ENCODE peak calls at places on chromosomes 11 and 22, in seven cellular contexts. V is fibroblast of pulmonary artery, B is NB4, Z is AG04450, Y is spleen, L is esophagus squamous epithelium, I is AG09309. O is an unnamed sample.

GRCh38 chr22:23278883-23279675 is 98.8 kb downstream of the BCR start:
- DNase-seq in L (no peak), Z (no peak), Y (no peak), I (no peak), V (peak; percentile 31), B (no peak), O (no peak)

GRCh38 chr11:111177037-111177988 is 68.2 kb upstream of the POU2AF2 start:
- DNase-seq in B (peak; percentile 20), I (no peak), Z (no peak), V (no peak), Y (no peak), L (no peak), O (no peak)

GRCh38 chr22:26610072-26610958 is 7.5 kb downstream of the CRYBB1 start:
- DNase-seq in Y (peak; percentile 74), L (no peak), V (peak; percentile 87), Z (peak; percentile 90), I (peak; percentile 78), B (peak; percentile 58), O (peak; percentile 64)

GRCh38 chr11:16933756-16934603 is 80.2 kb downstream of the PLEKHA7 start:
- DNase-seq in Y (no peak), Z (no peak), I (no peak), L (no peak), B (no peak), V (peak; percentile 40), O (no peak)

GRCh38 chr11:121422675-121423074 is 29.4 kb upstream of the SORL1 start:
- DNase-seq in B (no peak), L (no peak), Z (no peak), V (no peak), Y (no peak), I (no peak), O (no peak)

GRCh38 chr22:33850724-33851123 is 69.6 kb downstream of the LARGE1 start:
- DNase-seq in V (no peak), B (no peak), L (no peak), Y (no peak), Z (no peak), I (no peak), O (no peak)

GRCh38 chr11:72274435-72274834 is 30.5 kb upstream of the PHOX2A start:
- DNase-seq in Y (no peak), Z (no peak), I (peak; percentile 21), L (no peak), V (peak; percentile 35), B (no peak), O (no peak)

GRCh38 chr11:34650528-34650927 is 29.6 kb downstream of the EHF start:
- DNase-seq in Z (no peak), B (peak; percentile 33), Y (no peak), V (peak; percentile 74), L (no peak), I (no peak), O (no peak)

GRCh38 chr11:94650756-94651155 is 83.6 kb downstream of the PIWIL4 start:
- DNase-seq in L (no peak), B (peak; percentile 34), V (peak; percentile 73), Z (peak; percentile 44), I (peak; percentile 83), Y (no peak), O (peak; percentile 63)

GRCh38 chr11:62853279-62853965 is 14.0 kb upstream of the WDR74 start:
- DNase-seq in Y (no peak), I (no peak), Z (no peak), B (no peak), L (no peak), V (no peak), O (no peak)

GRCh38 chr11:104856607-104857006 is 41.7 kb downstream of the CASP12 start:
- DNase-seq in Y (no peak), Z (no peak), B (peak; percentile 61), L (no peak), V (peak; percentile 6), I (no peak), O (no peak)

GRCh38 chr11:30452114-30452513 is 129.2 kb downstream of the ARL14EP start:
- DNase-seq in I (no peak), Y (no peak), Z (no peak), B (no peak), L (no peak), V (no peak), O (no peak)

GRCh38 chr11:133011604-133012003 is 520.7 kb downstream of the OPCML start:
- DNase-seq in L (no peak), Y (no peak), I (no peak), Z (no peak), B (no peak), V (no peak), O (no peak)

GRCh38 chr22:50340157-50340879 is 2.8 kb upstream of the PPP6R2 start:
- DNase-seq in I (no peak), Y (no peak), B (peak; percentile 26), Z (no peak), V (peak; percentile 16), L (no peak), O (no peak)

GRCh38 chr11:134753805-134754130 is 341.7 kb upstream of the B3GAT1 start:
- DNase-seq in V (no peak), L (no peak), I (no peak), Y (no peak), Z (no peak), B (no peak), O (no peak)

GRCh38 chr22:29938285-29938693 is 55.3 kb downstream of the MTMR3 start:
- DNase-seq in Y (no peak), L (no peak), B (no peak), V (no peak), Z (no peak), I (no peak), O (no peak)

GRCh38 chr11:118895093-118896039 is 11.7 kb downstream of the CXCR5 start:
- DNase-seq in B (no peak), Y (peak; percentile 94), L (no peak), V (no peak), Z (no peak), I (no peak), O (no peak)

GRCh38 chr22:43295660-43296059 is 47.5 kb downstream of the SCUBE1 start:
- DNase-seq in L (no peak), I (no peak), B (no peak), V (no peak), Z (no peak), Y (no peak), O (no peak)

GRCh38 chr11:47171856-47172255 is 4.8 kb downstream of the ARFGAP2 start:
- DNase-seq in Z (no peak), L (no peak), I (no peak), Y (no peak), V (no peak), B (no peak), O (no peak)

GRCh38 chr22:24432059-24432853 is 4.9 kb downstream of the ADORA2A start:
- DNase-seq in L (no peak), V (peak; percentile 75), I (no peak), Y (peak; percentile 82), Z (no peak), B (no peak), O (no peak)

GRCh38 chr22:44399196-44399837 is 86.6 kb upstream of the SHISAL1 start:
- DNase-seq in L (no peak), I (no peak), Y (peak; percentile 40), Z (no peak), V (no peak), B (no peak), O (no peak)

GRCh38 chr11:73210916-73211667 is 7.0 kb upstream of the P2RY2 start:
- DNase-seq in Z (no peak), V (no peak), I (no peak), B (peak; percentile 85), L (no peak), Y (no peak), O (no peak)

GRCh38 chr11:65424200-65425104 is 1.9 kb downstream of the NEAT1 start:
- DNase-seq in V (peak; percentile 79), Y (peak; percentile 87), L (no peak), I (peak; percentile 23), B (peak; percentile 53), Z (no peak), O (no peak)

GRCh38 chr11:78061088-78061920 is 2.4 kb upstream of the THRSP start:
- DNase-seq in I (no peak), Y (no peak), V (peak; percentile 31), Z (no peak), B (peak; percentile 38), L (no peak), O (no peak)

DNA sequence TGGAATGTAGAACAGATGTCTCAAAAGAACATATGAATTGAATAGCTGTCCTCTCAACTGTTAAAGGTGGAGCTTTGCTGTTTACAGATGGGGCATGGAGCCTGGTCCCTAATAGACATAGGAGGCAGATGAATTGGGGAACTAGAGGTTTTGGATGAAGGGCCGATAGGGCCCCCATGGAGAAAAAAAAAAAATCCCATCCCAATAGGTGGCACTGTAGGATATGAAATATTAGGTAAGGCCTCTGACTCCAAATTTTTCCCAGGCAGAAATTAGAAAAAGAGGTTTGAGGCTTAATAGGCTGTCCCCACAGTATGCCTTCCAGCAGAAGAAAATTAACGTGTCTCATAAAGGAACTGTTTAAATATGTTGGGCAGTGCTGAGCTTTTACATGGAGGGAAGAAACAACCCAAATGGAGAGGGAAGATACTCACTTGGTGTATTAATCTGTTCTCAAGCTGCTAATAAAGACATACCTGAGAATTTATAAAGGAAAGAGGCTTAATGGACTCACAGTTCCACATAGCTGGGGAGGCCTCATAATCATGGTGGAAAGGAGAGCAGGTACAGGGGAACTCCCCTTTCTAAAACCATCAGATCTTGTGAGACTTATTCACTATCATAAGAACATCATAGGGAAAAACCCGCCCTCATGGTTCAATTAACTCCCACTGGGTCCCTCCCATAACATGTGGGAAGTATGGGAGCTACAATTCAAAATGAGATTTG is 30.1 kb upstream of the TMEM45B start:
- DNase-seq in L (no peak), V (peak; percentile 49), B (peak; percentile 67), I (no peak), Y (no peak), Z (no peak), O (no peak)
- TF ChIP-seq CTCF in L (peak; percentile 47), V (peak; percentile 42), B (peak; percentile 21), I (peak; percentile 39), Y (no peak), Z (peak; percentile 30), O (no peak)

GRCh38 chr11:90434858-90435257 is 212.0 kb upstream of the CHORDC1 start:
- DNase-seq in Y (no peak), Z (no peak), B (peak; percentile 20), L (no peak), V (no peak), I (no peak), O (no peak)
- H3K4me3 ChIP-seq in Y (no peak overlapping the region), Z (no peak overlapping the region), B (no peak overlapping the region), L (no peak overlapping the region), V (no peak overlapping the region), I (no peak overlapping the region), O (no peak overlapping the region)

GRCh38 chr11:116513894-116514293 is 258.9 kb downstream of the BUD13 start:
- DNase-seq in B (peak; percentile 66), Z (no peak), Y (no peak), L (no peak), I (no peak), V (peak; percentile 43), O (no peak)
- TF ChIP-seq CTCF in B (peak; percentile 68), Z (peak; percentile 9), Y (no peak), L (peak; percentile 24), I (peak; percentile 25), V (peak; percentile 32), O (peak; percentile 46)

DNA sequence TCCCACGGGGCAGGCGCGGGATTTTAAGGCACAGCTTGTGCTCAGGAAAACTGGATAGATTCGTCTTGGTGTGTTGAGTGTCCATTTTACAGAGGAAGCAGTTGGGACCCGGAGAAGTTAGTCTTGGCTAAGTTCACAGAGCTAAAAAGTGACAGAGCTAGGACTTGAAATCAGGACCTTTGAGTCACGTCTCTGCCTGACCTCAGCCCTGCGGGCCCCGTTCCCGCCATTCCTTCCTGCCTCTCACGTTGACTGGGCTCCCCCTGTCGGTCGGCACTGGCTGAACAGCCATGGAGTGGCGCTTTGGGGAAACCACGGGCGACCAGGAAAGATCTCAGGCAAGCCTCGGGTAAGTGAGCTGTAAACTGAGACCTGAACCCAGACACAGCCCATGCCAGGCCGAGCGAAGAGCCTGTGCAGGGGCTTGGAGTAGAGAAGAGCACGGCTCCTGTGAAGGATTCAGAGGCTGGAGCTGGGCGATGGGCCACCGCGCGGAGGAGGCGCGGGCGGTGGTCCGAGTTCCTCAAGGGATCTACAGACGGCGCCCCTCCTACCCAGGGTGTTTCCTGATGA is 54.1 kb downstream of the WNT11 start:
- DNase-seq in I (peak; percentile 17), Y (peak; percentile 94), Z (peak; percentile 13), L (peak; percentile 14), V (peak; percentile 78), B (peak; percentile 88), O (no peak)
- H3K4me3 ChIP-seq in I (peak overlapping the region; percentile 24), Y (peak overlapping the region; percentile 62), Z (peak overlapping the region; percentile 43), L (peak overlapping the region; percentile 66), V (peak overlapping the region; percentile 48), B (no peak overlapping the region), O (peak overlapping the region; percentile 6)

O was measured in AG04449.